ENCODE peak calls at places on chromosomes 13 and 19, in eight cellular contexts. B, L, G, M, I, Z, Q and O are unnamed samples.

GRCh38 chr13:99205621-99206220 is 5.1 kb downstream of the UBAC2 start:
- DNase-seq in G (no peak), Z (no peak), M (no peak), B (no peak), Q (no peak), L (no peak), I (no peak), O (no peak)

GRCh38 chr19:55418185-55418584 is 10.6 kb upstream of the UBE2S start:
- DNase-seq in L (peak), I (peak), M (peak), G (peak), Q (peak), Z (peak), B (peak), O (peak)

GRCh38 chr19:33191501-33191900 is 2.6 kb upstream of the LRP3 start:
- DNase-seq in Z (no peak), G (no peak), L (peak), Q (no peak), M (no peak), B (no peak), I (no peak), O (peak)

GRCh38 chr19:50814883-50815282 is 8.7 kb downstream of the KLK1 start:
- DNase-seq in G (no peak), L (no peak), M (no peak), I (no peak), B (no peak), Q (no peak), Z (no peak), O (no peak)

GRCh38 chr13:62564770-62565169 is 1149.1 kb upstream of the PCDH20 start:
- DNase-seq in M (no peak), Z (no peak), B (no peak), G (no peak), L (no peak), Q (no peak), I (no peak), O (no peak)

GRCh38 chr19:19746286-19747213 is 13.6 kb upstream of the ZNF14 start:
- DNase-seq in Q (no peak), G (no peak), Z (no peak), B (no peak), I (no peak), M (no peak), L (no peak), O (peak)

GRCh38 chr13:40402931-40403412 is 263.5 kb downstream of the FOXO1 start:
- DNase-seq in M (no peak), B (peak), Z (no peak), I (peak), L (peak), G (peak), Q (peak), O (no peak)

GRCh38 chr19:29928831-29929230 is 13.2 kb upstream of the URI1 start:
- DNase-seq in M (no peak), Z (no peak), B (no peak), Q (no peak), I (no peak), L (no peak), G (no peak), O (peak)

GRCh38 chr13:22220186-22221160 is 549.6 kb downstream of the FGF9 start:
- DNase-seq in Z (no peak), B (no peak), G (no peak), Q (no peak), M (no peak), I (no peak), L (no peak), O (no peak)

GRCh38 chr19:42333975-42334696 is 8.7 kb downstream of the MEGF8 start:
- DNase-seq in G (no peak), B (no peak), L (no peak), M (no peak), Z (no peak), Q (no peak), I (no peak), O (no peak)

GRCh38 chr19:16896098-16896912 is 7.5 kb downstream of the F2RL3 start:
- DNase-seq in Q (no peak), Z (no peak), B (no peak), G (no peak), M (no peak), L (peak), I (no peak), O (no peak)

GRCh38 chr19:47104678-47105077 is 8.9 kb downstream of the ZC3H4 start:
- DNase-seq in M (no peak), I (no peak), Q (no peak), L (no peak), Z (no peak), G (no peak), B (no peak), O (no peak)

GRCh38 chr19:38769635-38770211 is 3.6 kb downstream of the LGALS7 start:
- DNase-seq in Q (peak), B (no peak), M (peak), I (no peak), Z (peak), L (peak), G (peak), O (peak)

GRCh38 chr19:33301011-33301899 is 1.1 kb downstream of the CEBPA start:
- DNase-seq in Z (peak), I (no peak), G (no peak), B (no peak), L (no peak), M (no peak), Q (no peak), O (peak)

GRCh38 chr19:48664476-48664875 is 8.3 kb downstream of the NTN5 start:
- DNase-seq in M (no peak), G (no peak), I (no peak), B (no peak), Z (no peak), Q (no peak), L (no peak), O (no peak)

GRCh38 chr19:31125071-31125470 is 224.2 kb downstream of the TSHZ3 start:
- DNase-seq in L (no peak), Q (no peak), I (no peak), Z (no peak), M (no peak), B (no peak), G (no peak), O (no peak)

GRCh38 chr19:34452671-34453253 is 24.6 kb downstream of the UBA2 start:
- DNase-seq in B (no peak), Z (no peak), I (no peak), M (no peak), Q (no peak), L (no peak), G (no peak), O (no peak)

GRCh38 chr19:38831142-38831605 is 420 bp downstream of the ECH1 start:
- DNase-seq in B (peak), Q (peak), G (peak), L (peak), Z (peak), I (peak), M (peak), O (peak)

GRCh38 chr13:94178625-94179244 is 300.7 kb downstream of the DCT start:
- DNase-seq in M (no peak), B (no peak), Z (no peak), G (no peak), L (no peak), I (no peak), Q (no peak), O (no peak)

GRCh38 chr19:16351133-16351809 is 26.6 kb downstream of the KLF2 start:
- DNase-seq in Z (no peak), I (no peak), L (no peak), Q (no peak), B (no peak), M (no peak), G (no peak), O (no peak)

GRCh38 chr13:46550822-46551221 is 2.1 kb upstream of the LRCH1 start:
- DNase-seq in L (no peak), B (no peak), M (no peak), Z (no peak), Q (no peak), I (no peak), G (no peak), O (no peak)

GRCh38 chr19:4415352-4415751 is 12.9 kb downstream of the CHAF1A start:
- DNase-seq in M (no peak), Q (no peak), Z (no peak), I (no peak), L (peak), G (no peak), B (no peak), O (no peak)

GRCh38 chr13:98681017-98681416 is 71.5 kb downstream of the SLC15A1 start:
- DNase-seq in M (no peak), G (no peak), Z (no peak), I (no peak), B (no peak), Q (peak), L (no peak), O (no peak)

GRCh38 chr19:33763661-33764343 is 32.9 kb upstream of the KCTD15 start:
- DNase-seq in G (no peak), M (no peak), Q (no peak), I (no peak), L (no peak), B (no peak), Z (no peak), O (no peak)

GRCh38 chr19:32570081-32570785 is 10.8 kb upstream of the PDCD5 start:
- DNase-seq in L (peak), B (no peak), I (peak), Z (peak), M (no peak), G (peak), Q (peak), O (peak)

DNA sequence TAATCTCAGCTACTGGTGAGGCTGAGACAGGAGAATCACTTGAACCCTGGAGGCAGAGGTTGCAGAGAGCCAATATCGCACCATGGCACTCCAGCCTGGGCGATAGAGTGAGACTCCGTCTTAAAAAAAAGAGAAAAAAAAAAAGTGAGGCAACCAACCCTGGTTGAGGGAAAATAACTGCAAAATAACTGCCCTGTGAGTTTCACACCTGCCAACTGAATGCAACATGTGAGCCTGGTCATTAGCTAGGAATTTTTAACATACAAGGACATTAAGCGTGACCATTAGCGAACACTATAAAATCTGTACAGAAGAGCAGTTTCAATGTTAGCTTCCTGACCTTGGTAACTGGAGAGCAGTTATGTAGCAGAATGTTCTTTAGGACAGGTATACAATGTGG is 2.4 kb upstream of the CCNP start:
- DNase-seq in L (no peak), M (no peak), G (no peak), Q (no peak), Z (no peak), B (no peak), I (no peak), O (no peak)
- TF ChIP-seq CTCF in L (no peak), M (no peak), G (no peak), Q (no peak), Z (no peak), B (no peak), I (no peak), O (no peak)

GRCh38 chr13:110957181-110957884 is 42.5 kb upstream of the ANKRD10 start:
- DNase-seq in M (no peak), Z (no peak), I (no peak), B (no peak), Q (peak), G (no peak), L (no peak), O (no peak)
- TF ChIP-seq CTCF in M (no peak), Z (no peak), I (no peak), B (no peak), Q (peak), G (peak), L (no peak), O (no peak)

GRCh38 chr19:23403581-23404324 is 8.5 kb upstream of the ZNF91 start:
- DNase-seq in I (peak), Q (no peak), M (no peak), Z (no peak), L (no peak), B (no peak), G (no peak), O (no peak)
- TF ChIP-seq CTCF in I (peak), Q (no peak), M (no peak), Z (no peak), L (no peak), B (peak), G (no peak), O (no peak)

DNA sequence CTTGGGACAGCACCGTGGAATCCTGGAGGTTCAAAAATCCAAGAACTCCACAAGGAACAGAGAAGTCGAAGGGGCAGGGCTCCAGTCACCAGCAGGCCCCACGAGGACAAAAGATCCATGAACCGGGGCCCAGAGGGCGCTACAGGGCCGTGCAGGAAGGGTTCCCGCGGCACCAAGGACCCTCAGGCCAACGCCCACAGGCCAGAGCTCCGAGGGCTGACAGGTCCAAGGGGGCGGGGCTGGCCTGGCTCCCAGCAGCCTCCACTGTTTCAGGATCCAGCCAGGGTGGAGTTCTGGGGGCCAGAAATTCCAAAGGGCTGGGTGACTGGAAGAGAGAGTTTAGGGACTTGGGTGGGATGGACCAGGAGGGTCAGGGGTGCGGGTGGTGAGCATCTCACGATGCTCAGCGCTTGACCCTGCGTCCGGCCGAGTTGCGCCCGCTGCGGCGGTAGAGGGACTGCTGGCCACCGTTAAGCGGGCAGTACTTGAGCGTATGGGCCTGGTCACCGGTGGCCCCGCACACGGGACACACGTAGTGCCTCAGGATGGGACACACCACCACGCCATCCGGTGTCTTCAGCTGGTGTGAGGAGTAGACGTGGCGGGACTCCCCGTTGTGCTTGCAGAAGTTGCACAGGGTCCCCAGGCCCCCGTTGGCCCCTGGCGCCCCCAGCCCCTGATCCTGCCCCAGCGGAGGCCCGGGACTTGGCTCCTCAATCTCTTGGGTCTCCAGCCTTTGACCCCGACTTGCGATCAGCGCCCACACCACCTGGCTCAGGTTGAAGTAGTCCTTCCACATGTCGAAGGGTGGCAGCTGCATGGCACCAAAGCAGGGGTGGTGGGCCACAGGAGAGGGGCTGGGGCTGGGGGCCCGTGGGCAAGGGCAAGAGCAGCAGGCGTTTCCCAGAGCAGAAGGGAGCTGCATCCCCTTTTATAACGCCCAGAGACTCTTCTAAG is at the start of gene NANOS2:
- DNase-seq in G (no peak), Z (no peak), Q (no peak), I (peak), M (no peak), L (no peak), B (no peak), O (no peak)
- TF ChIP-seq CTCF in G (no peak), Z (no peak), Q (peak), I (no peak), M (no peak), L (no peak), B (peak), O (peak)

DNA sequence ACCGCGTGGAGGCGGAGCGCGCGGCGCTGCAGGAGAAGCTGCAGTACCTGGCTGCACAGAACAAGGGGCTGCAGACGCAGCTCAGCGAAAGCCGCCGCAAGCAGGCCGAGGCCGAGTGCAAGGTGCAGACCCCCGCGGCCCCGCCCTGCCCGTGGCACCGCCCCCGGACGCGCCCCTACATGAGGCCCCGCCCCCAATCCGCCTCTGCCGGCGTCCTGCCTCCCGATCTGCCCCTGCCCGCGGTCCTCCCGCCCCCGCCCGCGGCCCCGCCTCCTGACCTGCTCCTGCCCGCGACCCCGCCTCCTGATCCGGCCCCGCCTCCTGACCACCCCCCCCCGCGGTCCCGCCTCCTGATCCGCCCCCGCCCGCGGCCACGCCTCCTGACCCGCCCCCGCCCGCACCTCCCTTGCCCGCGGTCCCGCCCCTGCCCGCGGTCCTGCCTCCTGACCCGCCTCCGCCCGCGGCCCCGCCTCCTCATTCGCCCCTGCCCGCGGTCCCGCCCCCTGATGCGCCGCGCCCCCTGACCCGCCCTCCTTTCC is 11.7 kb downstream of the PRR36 start:
- DNase-seq in Z (no peak), I (peak), M (peak), Q (peak), L (peak), B (no peak), G (peak), O (peak)
- TF ChIP-seq CTCF in Z (no peak), I (no peak), M (no peak), Q (no peak), L (no peak), B (no peak), G (no peak), O (no peak)